ENCODE peak calls at places on chromosomes 12 and 14, in ten cellular contexts. G is CD4-positive, CD25-positive, alpha-beta regulatory T cell; Z is esophagus muscularis mucosa; J is right atrium auricular region; I is uterus; D is heart right ventricle; M is PC-3; L is right cardiac atrium; F is HAP-1; P is naive thymus-derived CD4-positive, alpha-beta T cell. B is an unnamed sample. For H3K9me3, the result is how much of the 10 kb centered on the place peaks cover.

GRCh38 chr12:103844296-103844695 is 3.3 kb upstream of the NT5DC3 start:
- DNase-seq in G (no peak), Z (peak), J (no peak), I (no peak), D (no peak), M (no peak), L (no peak), F (no peak), P (no peak), B (no peak)

GRCh38 chr12:27595231-27595642 is 71.2 kb downstream of the PPFIBP1 start:
- DNase-seq in G (no peak), Z (no peak), J (peak), I (peak), D (peak), M (peak), L (peak), F (peak), P (no peak), B (no peak)

GRCh38 chr12:42921741-42922511 is 332.4 kb upstream of the PRICKLE1 start:
- DNase-seq in G (no peak), Z (no peak), J (no peak), I (no peak), D (no peak), M (peak), L (no peak), F (no peak), P (no peak), B (no peak)

GRCh38 chr12:110431957-110432587 is 18.1 kb downstream of the ARPC3 start:
- DNase-seq in G (no peak), Z (no peak), J (no peak), I (no peak), D (no peak), M (no peak), L (no peak), F (no peak), P (no peak), B (no peak)

GRCh38 chr14:96098309-96098998 is 59.3 kb downstream of the C14orf132 start:
- DNase-seq in G (no peak), Z (no peak), J (no peak), I (no peak), D (no peak), M (peak), L (no peak), F (peak), P (no peak), B (peak)

GRCh38 chr12:117685115-117685926 is 283.5 kb downstream of the KSR2 start:
- DNase-seq in G (no peak), Z (no peak), J (no peak), I (peak), D (no peak), M (peak), L (peak), F (peak), P (no peak), B (peak)

GRCh38 chr12:1916396-1917171 is 1.9 kb downstream of the CACNA2D4 start:
- DNase-seq in G (no peak), Z (peak), J (peak), I (peak), D (peak), M (no peak), L (peak), F (no peak), P (no peak), B (peak)

GRCh38 chr12:3130053-3130805 is 53.0 kb downstream of the TSPAN9 start:
- DNase-seq in G (no peak), Z (no peak), J (no peak), I (no peak), D (peak), M (no peak), L (peak), F (no peak), P (no peak), B (no peak)

GRCh38 chr14:45287609-45288008 is 34.6 kb upstream of the MIS18BP1 start:
- DNase-seq in G (no peak), Z (no peak), J (no peak), I (no peak), D (no peak), M (peak), L (no peak), F (no peak), P (no peak), B (no peak)

GRCh38 chr12:67333649-67334048 is 64.5 kb downstream of the CAND1 start:
- DNase-seq in G (no peak), Z (no peak), J (no peak), I (no peak), D (no peak), M (no peak), L (no peak), F (no peak), P (no peak), B (no peak)

GRCh38 chr12:95446511-95446910 is 27.4 kb upstream of the METAP2 start:
- DNase-seq in G (no peak), Z (no peak), J (peak), I (peak), D (peak), M (no peak), L (peak), F (no peak), P (no peak), B (no peak)

GRCh38 chr14:94775082-94775874 is 5.4 kb upstream of the GSC start:
- DNase-seq in G (no peak), Z (no peak), J (no peak), I (no peak), D (no peak), M (no peak), L (no peak), F (no peak), P (no peak), B (no peak)

GRCh38 chr12:126772171-126772864 is 1494.7 kb upstream of the TMEM132C start:
- DNase-seq in G (peak), Z (peak), J (no peak), I (no peak), D (no peak), M (peak), L (no peak), F (no peak), P (no peak), B (no peak)

GRCh38 chr14:95915326-95915725 is 38.7 kb downstream of the TUNAR start:
- DNase-seq in G (no peak), Z (no peak), J (no peak), I (no peak), D (no peak), M (no peak), L (no peak), F (no peak), P (no peak), B (no peak)

GRCh38 chr12:49288412-49288853 is 6.5 kb upstream of the PRPH start:
- DNase-seq in G (peak), Z (no peak), J (peak), I (peak), D (no peak), M (peak), L (no peak), F (peak), P (peak), B (no peak)

GRCh38 chr12:91417649-91418048 is 235.0 kb upstream of the DCN start:
- DNase-seq in G (no peak), Z (no peak), J (no peak), I (no peak), D (no peak), M (no peak), L (no peak), F (no peak), P (no peak), B (no peak)

GRCh38 chr14:44914849-44915248 is 46.9 kb downstream of the KLHL28 start:
- DNase-seq in G (no peak), Z (no peak), J (no peak), I (no peak), D (no peak), M (peak), L (peak), F (peak), P (no peak), B (no peak)

GRCh38 chr12:107509421-107509820 is 176.2 kb upstream of the PWP1 start:
- DNase-seq in G (no peak), Z (no peak), J (no peak), I (no peak), D (no peak), M (no peak), L (no peak), F (no peak), P (no peak), B (peak)

GRCh38 chr12:47878918-47879481 is 25.8 kb downstream of the VDR start:
- DNase-seq in G (no peak), Z (no peak), J (no peak), I (no peak), D (no peak), M (no peak), L (no peak), F (no peak), P (no peak), B (no peak)

GRCh38 chr12:102888511-102888910 is 28.5 kb downstream of the PAH start:
- DNase-seq in G (no peak), Z (no peak), J (no peak), I (no peak), D (no peak), M (no peak), L (no peak), F (no peak), P (no peak), B (no peak)

GRCh38 chr12:20493924-20494323 is 125.6 kb downstream of the PDE3A start:
- DNase-seq in G (no peak), Z (no peak), J (no peak), I (no peak), D (no peak), M (peak), L (no peak), F (no peak), P (no peak), B (peak)

GRCh38 chr12:24488091-24488596 is 460.8 kb downstream of the BCAT1 start:
- DNase-seq in G (no peak), Z (no peak), J (no peak), I (no peak), D (no peak), M (peak), L (no peak), F (no peak), P (no peak), B (peak)

GRCh38 chr12:2095878-2096277 is 43.1 kb downstream of the CACNA1C start:
- DNase-seq in G (no peak), Z (no peak), J (no peak), I (peak), D (no peak), M (no peak), L (no peak), F (no peak), P (no peak), B (no peak)

GRCh38 chr12:25459541-25459951 is 93.5 kb downstream of the LMNTD1 start:
- DNase-seq in G (no peak), Z (peak), J (no peak), I (no peak), D (peak), M (no peak), L (peak), F (no peak), P (no peak), B (no peak)

GRCh38 chr12:52497975-52498374 is 4.9 kb upstream of the KRT6A start:
- DNase-seq in G (no peak), Z (peak), J (no peak), I (no peak), D (no peak), M (no peak), L (no peak), F (no peak), P (no peak), B (no peak)

GRCh38 chr12:110684322-110684836 is 4.5 kb downstream of the HVCN1 start:
- DNase-seq in G (no peak), Z (no peak), J (no peak), I (no peak), D (no peak), M (peak), L (no peak), F (no peak), P (no peak), B (no peak)

GRCh38 chr12:121301876-121302275 is 5.4 kb upstream of the CAMKK2 start:
- DNase-seq in G (no peak), Z (no peak), J (no peak), I (no peak), D (no peak), M (peak), L (no peak), F (no peak), P (no peak), B (no peak)

GRCh38 chr14:52840916-52841315 is 49.5 kb upstream of the GNPNAT1 start:
- DNase-seq in G (no peak), Z (no peak), J (peak), I (no peak), D (no peak), M (peak), L (no peak), F (no peak), P (no peak), B (peak)

GRCh38 chr12:5746020-5746419 is 199.0 kb downstream of the ANO2 start:
- DNase-seq in G (no peak), Z (no peak), J (no peak), I (no peak), D (no peak), M (no peak), L (no peak), F (no peak), P (no peak), B (no peak)

GRCh38 chr12:66449531-66449930 is 147.2 kb downstream of the HELB start:
- DNase-seq in G (no peak), Z (no peak), J (no peak), I (no peak), D (no peak), M (peak), L (no peak), F (no peak), P (no peak), B (no peak)

GRCh38 chr12:39581592-39581991 is 38.0 kb downstream of the ABCD2 start:
- DNase-seq in G (no peak), Z (no peak), J (no peak), I (no peak), D (no peak), M (peak), L (no peak), F (no peak), P (no peak), B (no peak)

GRCh38 chr12:55705802-55706402 is 1.8 kb downstream of the ITGA7 start:
- DNase-seq in G (no peak), Z (no peak), J (no peak), I (no peak), D (peak), M (no peak), L (peak), F (peak), P (no peak), B (no peak)

GRCh38 chr12:113231275-113232231 is 10.3 kb downstream of the TPCN1 start:
- DNase-seq in G (no peak), Z (no peak), J (no peak), I (no peak), D (no peak), M (no peak), L (no peak), F (no peak), P (no peak), B (no peak)

GRCh38 chr12:1367731-1368285 is 226.6 kb downstream of the FBXL14 start:
- DNase-seq in G (no peak), Z (no peak), J (no peak), I (no peak), D (no peak), M (no peak), L (no peak), F (no peak), P (no peak), B (no peak)

GRCh38 chr14:99471731-99472130 is 8.9 kb downstream of the SETD3 start:
- DNase-seq in G (no peak), Z (no peak), J (no peak), I (no peak), D (no peak), M (no peak), L (no peak), F (no peak), P (no peak), B (no peak)
- H3K9me3 ChIP-seq in G (under half), Z (under half), J (under half), I (under half), D (under half), M (under half), L (under half), F (under half), P (under half), B (under half)

DNA sequence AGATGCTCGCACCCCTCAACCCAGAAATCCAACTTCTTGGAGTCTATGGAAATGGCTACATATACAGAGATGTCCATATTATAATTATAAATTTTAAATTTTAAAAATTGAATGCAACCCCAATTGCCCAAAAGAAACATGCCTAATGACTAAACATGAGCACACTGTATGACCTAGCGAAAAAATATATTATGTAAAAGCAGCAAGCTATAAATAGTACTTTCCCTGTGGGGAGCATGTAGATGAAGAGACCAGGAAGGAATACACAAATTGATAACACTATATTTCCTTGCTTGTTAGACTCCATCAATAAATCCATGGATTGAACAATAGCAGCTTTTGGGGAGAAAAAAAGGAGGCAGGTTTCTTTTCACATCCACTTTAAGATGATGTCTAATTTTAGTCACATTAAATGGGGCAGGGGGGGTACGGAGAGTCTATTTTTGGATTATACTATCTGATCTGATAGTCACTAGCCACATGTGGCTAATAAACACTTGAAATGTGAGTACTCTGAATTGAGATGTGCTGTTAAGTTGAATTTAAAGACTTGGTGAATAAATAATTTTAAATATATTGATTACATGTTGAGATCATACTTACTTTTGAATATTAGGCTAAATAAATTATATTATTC is 17.6 kb downstream of the MAX start:
- DNase-seq in G (no peak), Z (no peak), J (no peak), I (no peak), D (no peak), M (no peak), L (no peak), F (no peak), P (no peak), B (no peak)
- H3K9me3 ChIP-seq in G (under half), Z (under half), J (under half), I (under half), D (under half), M (under half), L (under half), F (under half), P (under half), B (under half)

GRCh38 chr12:8956772-8957171 is 7.3 kb upstream of the M6PR start:
- DNase-seq in G (no peak), Z (no peak), J (no peak), I (no peak), D (peak), M (no peak), L (no peak), F (no peak), P (no peak), B (no peak)
- H3K9me3 ChIP-seq in G (under half), Z (under half), J (under half), I (under half), D (under half), M (under half), L (under half), F (under half), P (under half), B (under half)

GRCh38 chr12:34338751-34339150 is 316.5 kb downstream of the ALG10 start:
- DNase-seq in G (no peak), Z (no peak), J (no peak), I (no peak), D (no peak), M (no peak), L (no peak), F (no peak), P (no peak), B (no peak)

GRCh38 chr12:34334538-34334937 is 312.2 kb downstream of the ALG10 start:
- DNase-seq in G (no peak), Z (no peak), J (no peak), I (no peak), D (no peak), M (no peak), L (no peak), F (no peak), P (no peak), B (no peak)

GRCh38 chr12:34334953-34335743 is 312.9 kb downstream of the ALG10 start:
- DNase-seq in G (no peak), Z (no peak), J (no peak), I (no peak), D (no peak), M (no peak), L (no peak), F (no peak), P (no peak), B (no peak)

GRCh38 chr12:34335819-34336262 is 313.5 kb downstream of the ALG10 start:
- DNase-seq in G (no peak), Z (no peak), J (no peak), I (no peak), D (no peak), M (peak), L (no peak), F (no peak), P (no peak), B (no peak)

DNA sequence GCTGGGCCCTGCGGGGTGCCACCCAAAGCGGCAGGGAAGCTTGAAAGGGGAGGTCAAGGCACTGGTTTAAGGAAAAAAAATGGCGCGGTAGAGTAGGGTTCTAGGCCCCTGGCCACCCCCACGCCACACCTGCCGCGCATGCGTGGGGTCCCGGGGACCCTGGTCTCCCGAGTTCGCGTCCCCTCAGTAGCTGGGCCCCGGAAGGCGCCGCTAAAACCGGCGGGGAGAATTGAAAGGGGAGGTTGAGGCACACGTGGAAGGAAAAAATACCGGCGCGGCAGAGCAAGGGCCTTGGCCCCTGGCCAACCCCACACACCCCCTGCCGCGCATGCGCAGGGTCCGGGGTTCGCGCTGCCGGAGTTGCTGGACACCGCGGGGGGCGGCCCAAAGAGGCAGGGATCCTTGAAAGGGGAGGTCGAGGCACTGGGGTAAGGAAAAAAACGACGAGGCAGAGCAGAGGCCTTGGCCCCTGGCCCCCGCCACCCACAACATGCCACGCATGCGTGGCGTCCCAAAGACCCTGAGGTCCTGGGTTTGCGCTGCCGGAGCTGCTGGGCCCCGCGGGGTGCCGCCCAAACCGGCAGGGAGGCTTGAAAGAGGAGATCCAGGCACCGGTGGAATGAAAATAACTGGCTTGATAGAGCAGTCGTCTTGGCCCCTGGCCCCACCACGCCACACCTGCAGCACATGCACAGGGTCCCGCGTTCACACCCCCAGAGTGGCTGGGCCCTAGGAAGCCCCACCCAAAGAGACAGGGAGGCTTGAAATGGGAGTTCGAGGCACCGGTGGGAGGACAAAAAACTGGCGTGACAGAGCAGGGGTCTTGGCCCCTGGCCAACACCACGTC is 314.5 kb downstream of the ALG10 start:
- DNase-seq in G (no peak), Z (no peak), J (no peak), I (no peak), D (no peak), M (no peak), L (no peak), F (no peak), P (no peak), B (no peak)
- H3K9me3 ChIP-seq in G (half or more), Z (under half), J (under half), I (under half), D (under half), M (under half), L (under half), F (under half), P (under half), B (under half)